ENCODE peak calls at places on chromosomes 3 and 15, in six cellular contexts. One of them, this sample, is unnamed.

GRCh38 chr3:129224984-129225393 is 24.4 kb upstream of the COPG1 start:
- DNase-seq in iris pigment epithelial cell: peak
- DNase-seq in stromal cell of bone marrow: peak
- DNase-seq in tibial nerve: peak
- DNase-seq in activated T-helper 1 cell treated with anti-CD3 and anti-CD28 coated beads, Interleukin-2, amount 50 U/mL, for 16 hours: no peak
- DNase-seq in Caco-2: peak
- DNase-seq in this sample: peak

GRCh38 chr3:108589998-108590323 is 439 bp downstream of the DZIP3 start:
- DNase-seq in iris pigment epithelial cell: no peak
- DNase-seq in stromal cell of bone marrow: no peak
- DNase-seq in tibial nerve: no peak
- DNase-seq in activated T-helper 1 cell treated with anti-CD3 and anti-CD28 coated beads, Interleukin-2, amount 50 U/mL, for 16 hours: no peak
- DNase-seq in Caco-2: no peak
- DNase-seq in this sample: no peak

GRCh38 chr15:33852094-33852493 is 116.2 kb upstream of the CHRM5 start:
- DNase-seq in iris pigment epithelial cell: peak
- DNase-seq in stromal cell of bone marrow: no peak
- DNase-seq in tibial nerve: no peak
- DNase-seq in activated T-helper 1 cell treated with anti-CD3 and anti-CD28 coated beads, Interleukin-2, amount 50 U/mL, for 16 hours: no peak
- DNase-seq in Caco-2: no peak
- DNase-seq in this sample: peak

GRCh38 chr3:51637941-51638471 is 33.0 kb upstream of the TEX264 start:
- DNase-seq in iris pigment epithelial cell: peak
- DNase-seq in stromal cell of bone marrow: no peak
- DNase-seq in tibial nerve: peak
- DNase-seq in activated T-helper 1 cell treated with anti-CD3 and anti-CD28 coated beads, Interleukin-2, amount 50 U/mL, for 16 hours: no peak
- DNase-seq in Caco-2: peak
- DNase-seq in this sample: peak

GRCh38 chr15:70853855-70854668 is at the start of gene LARP6:
- DNase-seq in iris pigment epithelial cell: no peak
- DNase-seq in stromal cell of bone marrow: no peak
- DNase-seq in tibial nerve: peak
- DNase-seq in activated T-helper 1 cell treated with anti-CD3 and anti-CD28 coated beads, Interleukin-2, amount 50 U/mL, for 16 hours: no peak
- DNase-seq in Caco-2: peak
- DNase-seq in this sample: peak

GRCh38 chr15:80667895-80668430 is 27.1 kb upstream of the ABHD17C start:
- DNase-seq in iris pigment epithelial cell: no peak
- DNase-seq in stromal cell of bone marrow: no peak
- DNase-seq in tibial nerve: no peak
- DNase-seq in activated T-helper 1 cell treated with anti-CD3 and anti-CD28 coated beads, Interleukin-2, amount 50 U/mL, for 16 hours: no peak
- DNase-seq in Caco-2: no peak
- DNase-seq in this sample: no peak

GRCh38 chr3:41579861-41580260 is 380.6 kb downstream of the CTNNB1 start:
- DNase-seq in iris pigment epithelial cell: no peak
- DNase-seq in stromal cell of bone marrow: no peak
- DNase-seq in tibial nerve: no peak
- DNase-seq in activated T-helper 1 cell treated with anti-CD3 and anti-CD28 coated beads, Interleukin-2, amount 50 U/mL, for 16 hours: no peak
- DNase-seq in Caco-2: no peak
- DNase-seq in this sample: no peak

GRCh38 chr15:74235962-74236361 is at the start of gene CCDC33:
- DNase-seq in iris pigment epithelial cell: no peak
- DNase-seq in stromal cell of bone marrow: no peak
- DNase-seq in tibial nerve: no peak
- DNase-seq in activated T-helper 1 cell treated with anti-CD3 and anti-CD28 coated beads, Interleukin-2, amount 50 U/mL, for 16 hours: no peak
- DNase-seq in Caco-2: no peak
- DNase-seq in this sample: no peak

GRCh38 chr15:37165420-37165819 is 65.1 kb upstream of the MEIS2 start:
- DNase-seq in iris pigment epithelial cell: no peak
- DNase-seq in stromal cell of bone marrow: no peak
- DNase-seq in tibial nerve: no peak
- DNase-seq in activated T-helper 1 cell treated with anti-CD3 and anti-CD28 coated beads, Interleukin-2, amount 50 U/mL, for 16 hours: no peak
- DNase-seq in Caco-2: no peak
- DNase-seq in this sample: no peak

GRCh38 chr3:141478139-141478538 is 8.7 kb upstream of the RASA2 start:
- DNase-seq in iris pigment epithelial cell: no peak
- DNase-seq in stromal cell of bone marrow: no peak
- DNase-seq in tibial nerve: no peak
- DNase-seq in activated T-helper 1 cell treated with anti-CD3 and anti-CD28 coated beads, Interleukin-2, amount 50 U/mL, for 16 hours: no peak
- DNase-seq in Caco-2: no peak
- DNase-seq in this sample: no peak

GRCh38 chr3:149736180-149737100 is 15.8 kb downstream of the COMMD2 start:
- DNase-seq in iris pigment epithelial cell: peak
- DNase-seq in stromal cell of bone marrow: peak
- DNase-seq in tibial nerve: no peak
- DNase-seq in activated T-helper 1 cell treated with anti-CD3 and anti-CD28 coated beads, Interleukin-2, amount 50 U/mL, for 16 hours: no peak
- DNase-seq in Caco-2: no peak
- DNase-seq in this sample: peak

GRCh38 chr3:169195672-169196071 is 467.8 kb downstream of the MECOM start:
- DNase-seq in iris pigment epithelial cell: no peak
- DNase-seq in stromal cell of bone marrow: no peak
- DNase-seq in tibial nerve: no peak
- DNase-seq in activated T-helper 1 cell treated with anti-CD3 and anti-CD28 coated beads, Interleukin-2, amount 50 U/mL, for 16 hours: no peak
- DNase-seq in Caco-2: no peak
- DNase-seq in this sample: no peak

GRCh38 chr3:195806211-195806915 is 5.4 kb downstream of the MUC4 start:
- DNase-seq in iris pigment epithelial cell: no peak
- DNase-seq in stromal cell of bone marrow: no peak
- DNase-seq in tibial nerve: no peak
- DNase-seq in activated T-helper 1 cell treated with anti-CD3 and anti-CD28 coated beads, Interleukin-2, amount 50 U/mL, for 16 hours: no peak
- DNase-seq in Caco-2: no peak
- DNase-seq in this sample: no peak

GRCh38 chr3:153628591-153628990 is 466.6 kb downstream of the RAP2B start:
- DNase-seq in iris pigment epithelial cell: no peak
- DNase-seq in stromal cell of bone marrow: no peak
- DNase-seq in tibial nerve: no peak
- DNase-seq in activated T-helper 1 cell treated with anti-CD3 and anti-CD28 coated beads, Interleukin-2, amount 50 U/mL, for 16 hours: no peak
- DNase-seq in Caco-2: no peak
- DNase-seq in this sample: no peak

GRCh38 chr3:2950159-2950558 is 160.0 kb downstream of the IL5RA start:
- DNase-seq in iris pigment epithelial cell: no peak
- DNase-seq in stromal cell of bone marrow: no peak
- DNase-seq in tibial nerve: no peak
- DNase-seq in activated T-helper 1 cell treated with anti-CD3 and anti-CD28 coated beads, Interleukin-2, amount 50 U/mL, for 16 hours: no peak
- DNase-seq in Caco-2: no peak
- DNase-seq in this sample: no peak

GRCh38 chr3:72010044-72010443 is 225.1 kb upstream of the PROK2 start:
- DNase-seq in iris pigment epithelial cell: no peak
- DNase-seq in stromal cell of bone marrow: peak
- DNase-seq in tibial nerve: no peak
- DNase-seq in activated T-helper 1 cell treated with anti-CD3 and anti-CD28 coated beads, Interleukin-2, amount 50 U/mL, for 16 hours: no peak
- DNase-seq in Caco-2: no peak
- DNase-seq in this sample: no peak

GRCh38 chr15:40345867-40346578 is 4.8 kb upstream of the PHGR1 start:
- DNase-seq in iris pigment epithelial cell: no peak
- DNase-seq in stromal cell of bone marrow: no peak
- DNase-seq in tibial nerve: no peak
- DNase-seq in activated T-helper 1 cell treated with anti-CD3 and anti-CD28 coated beads, Interleukin-2, amount 50 U/mL, for 16 hours: no peak
- DNase-seq in Caco-2: peak
- DNase-seq in this sample: no peak

GRCh38 chr15:99486371-99487336 is 79.1 kb upstream of the MEF2A start:
- DNase-seq in iris pigment epithelial cell: no peak
- DNase-seq in stromal cell of bone marrow: no peak
- DNase-seq in tibial nerve: no peak
- DNase-seq in activated T-helper 1 cell treated with anti-CD3 and anti-CD28 coated beads, Interleukin-2, amount 50 U/mL, for 16 hours: no peak
- DNase-seq in Caco-2: peak
- DNase-seq in this sample: peak

GRCh38 chr3:51799879-51800757 is 21.1 kb upstream of the IQCF6 start:
- DNase-seq in iris pigment epithelial cell: peak
- DNase-seq in stromal cell of bone marrow: peak
- DNase-seq in tibial nerve: peak
- DNase-seq in activated T-helper 1 cell treated with anti-CD3 and anti-CD28 coated beads, Interleukin-2, amount 50 U/mL, for 16 hours: no peak
- DNase-seq in Caco-2: peak
- DNase-seq in this sample: peak

GRCh38 chr3:47573190-47574172 is 5.2 kb downstream of the CSPG5 start:
- DNase-seq in iris pigment epithelial cell: no peak
- DNase-seq in stromal cell of bone marrow: no peak
- DNase-seq in tibial nerve: no peak
- DNase-seq in activated T-helper 1 cell treated with anti-CD3 and anti-CD28 coated beads, Interleukin-2, amount 50 U/mL, for 16 hours: no peak
- DNase-seq in Caco-2: no peak
- DNase-seq in this sample: no peak

GRCh38 chr3:141279074-141279945 is 47.7 kb downstream of the PXYLP1 start:
- DNase-seq in iris pigment epithelial cell: peak
- DNase-seq in stromal cell of bone marrow: no peak
- DNase-seq in tibial nerve: no peak
- DNase-seq in activated T-helper 1 cell treated with anti-CD3 and anti-CD28 coated beads, Interleukin-2, amount 50 U/mL, for 16 hours: no peak
- DNase-seq in Caco-2: peak
- DNase-seq in this sample: peak

GRCh38 chr3:125194849-125195601 is 17.5 kb downstream of the SLC12A8 start:
- DNase-seq in iris pigment epithelial cell: peak
- DNase-seq in stromal cell of bone marrow: no peak
- DNase-seq in tibial nerve: no peak
- DNase-seq in activated T-helper 1 cell treated with anti-CD3 and anti-CD28 coated beads, Interleukin-2, amount 50 U/mL, for 16 hours: no peak
- DNase-seq in Caco-2: no peak
- DNase-seq in this sample: peak